ENCODE peak calls at places on chromosomes 11 and 22, in five cellular contexts. G is NCI-H526 treated with DMSO at 0.1 percent for 48 hours, N is T-cell, X is HS-5, C is neural crest cell. M is an unnamed sample.

GRCh38 chr11:118290923-118291322 is 13.6 kb upstream of the CD3E start:
- DNase-seq in G (peak), C (no peak), N (no peak), X (no peak), M (no peak)

GRCh38 chr11:11798586-11799438 is 43.0 kb upstream of the USP47 start:
- DNase-seq in C (peak), G (peak), N (peak), X (no peak), M (no peak)

GRCh38 chr11:95767498-95767897 is 22.1 kb downstream of the FAM76B start:
- DNase-seq in C (no peak), X (peak), G (no peak), N (no peak), M (no peak)

GRCh38 chr11:33017478-33017877 is 1.8 kb downstream of the DEPDC7 start:
- DNase-seq in G (peak), X (no peak), C (no peak), N (no peak), M (no peak)

GRCh38 chr11:60251485-60252207 is 8.7 kb upstream of the MS4A4E start:
- DNase-seq in N (no peak), G (peak), C (peak), X (no peak), M (no peak)

GRCh38 chr22:25137577-25138525 is 61.8 kb upstream of the CRYBB3 start:
- DNase-seq in X (no peak), C (no peak), N (no peak), G (peak), M (no peak)

GRCh38 chr11:66950113-66950535 is 8.1 kb downstream of the PC start:
- DNase-seq in X (peak), C (no peak), G (no peak), N (no peak), M (no peak)

GRCh38 chr22:36356708-36357694 is 30.8 kb downstream of the MYH9 start:
- DNase-seq in N (peak), X (no peak), G (no peak), C (no peak), M (no peak)

GRCh38 chr11:134346976-134347350 is 15.2 kb downstream of the GLB1L2 start:
- DNase-seq in X (no peak), N (no peak), C (no peak), G (no peak), M (peak)

GRCh38 chr11:14969922-14970323 is 2.2 kb downstream of the CALCA start:
- DNase-seq in X (no peak), C (peak), N (peak), G (peak), M (peak)

GRCh38 chr22:29727248-29727551 is 7.4 kb downstream of the CABP7 start:
- DNase-seq in X (no peak), G (no peak), N (no peak), C (peak), M (peak)

GRCh38 chr22:17121235-17122195 is at the start of gene TMEM121B:
- DNase-seq in X (peak), G (peak), C (peak), N (no peak), M (peak)

GRCh38 chr11:120172054-120172881 is 34.4 kb upstream of the TRIM29 start:
- DNase-seq in C (peak), N (peak), G (peak), X (no peak), M (peak)

GRCh38 chr11:99019676-99020075 is 1.1 kb upstream of the CNTN5 start:
- DNase-seq in G (no peak), C (no peak), X (no peak), N (no peak), M (no peak)

GRCh38 chr11:34616086-34616485 is 4.8 kb upstream of the EHF start:
- DNase-seq in N (no peak), X (no peak), C (no peak), G (no peak), M (no peak)

GRCh38 chr22:40238425-40239344 is 61.0 kb downstream of the TNRC6B start:
- DNase-seq in C (no peak), G (no peak), X (peak), N (no peak), M (no peak)

GRCh38 chr11:12831471-12832202 is 157.4 kb downstream of the TEAD1 start:
- DNase-seq in X (no peak), N (no peak), C (no peak), G (peak), M (no peak)

GRCh38 chr11:2779981-2780849 is 80.4 kb upstream of the KCNQ1OT1 start:
- DNase-seq in N (no peak), X (no peak), C (peak), G (no peak), M (peak)

GRCh38 chr11:44923080-44923479 is 27.6 kb downstream of the TP53I11 start:
- DNase-seq in N (no peak), C (no peak), X (no peak), G (no peak), M (no peak)

GRCh38 chr11:62497132-62497915 is 49.3 kb downstream of the AHNAK start:
- DNase-seq in N (no peak), X (peak), C (no peak), G (peak), M (no peak)

GRCh38 chr22:25193548-25193947 is 6.1 kb upstream of the CRYBB3 start:
- DNase-seq in C (peak), G (no peak), N (no peak), X (no peak), M (no peak)

GRCh38 chr11:47532597-47533213 is 20.2 kb downstream of the CELF1 start:
- DNase-seq in X (no peak), C (no peak), N (no peak), G (no peak), M (no peak)

GRCh38 chr11:15941206-15941770 is 415.1 kb downstream of the SOX6 start:
- DNase-seq in C (peak), N (no peak), G (no peak), X (no peak), M (peak)

GRCh38 chr11:87235366-87235765 is 197.6 kb downstream of the TMEM135 start:
- DNase-seq in G (no peak), N (no peak), C (no peak), X (no peak), M (no peak)

M was measured in H1.